ENCODE peak calls at places on chromosome 16, in seven cellular contexts. One of them, this sample, is unnamed.
A peak's percentile ranks its signal among the peaks of the same experiment; 100 is the strongest.

GRCh38 chr16:9860876-9861275 is 321.4 kb downstream of the GRIN2A start:
- DNase-seq in Peyer's patch: no peak
- DNase-seq in fibroblast of mammary gland: peak; percentile 51
- DNase-seq in dorsolateral prefrontal cortex: no peak
- DNase-seq in BJ: no peak
- DNase-seq in fibroblast of the aortic adventitia: no peak
- DNase-seq in A549: no peak
- DNase-seq in this sample: peak; percentile 33

GRCh38 chr16:20830372-20830771 is 24.0 kb downstream of the REXO5 start:
- DNase-seq in Peyer's patch: no peak
- DNase-seq in A549: no peak
- DNase-seq in BJ: no peak
- DNase-seq in fibroblast of mammary gland: no peak
- DNase-seq in dorsolateral prefrontal cortex: no peak
- DNase-seq in fibroblast of the aortic adventitia: peak; percentile 16
- DNase-seq in this sample: no peak

GRCh38 chr16:15521758-15522509 is 87.5 kb downstream of the BMERB1 start:
- DNase-seq in Peyer's patch: no peak
- DNase-seq in dorsolateral prefrontal cortex: no peak
- DNase-seq in BJ: no peak
- DNase-seq in A549: no peak
- DNase-seq in fibroblast of the aortic adventitia: peak; percentile 56
- DNase-seq in fibroblast of mammary gland: peak; percentile 15
- DNase-seq in this sample: peak; percentile 30

GRCh38 chr16:80778707-80779106 is 25.7 kb downstream of the CDYL2 start:
- DNase-seq in fibroblast of the aortic adventitia: no peak
- DNase-seq in BJ: no peak
- DNase-seq in dorsolateral prefrontal cortex: no peak
- DNase-seq in fibroblast of mammary gland: no peak
- DNase-seq in A549: no peak
- DNase-seq in Peyer's patch: no peak
- DNase-seq in this sample: no peak

GRCh38 chr16:46573834-46574159 is 47.4 kb downstream of the SHCBP1 start:
- DNase-seq in BJ: no peak
- DNase-seq in A549: no peak
- DNase-seq in fibroblast of mammary gland: no peak
- DNase-seq in fibroblast of the aortic adventitia: no peak
- DNase-seq in dorsolateral prefrontal cortex: no peak
- DNase-seq in Peyer's patch: no peak
- DNase-seq in this sample: no peak

GRCh38 chr16:19853132-19853972 is 31.3 kb downstream of the GPRC5B start:
- DNase-seq in BJ: no peak
- DNase-seq in Peyer's patch: no peak
- DNase-seq in fibroblast of mammary gland: no peak
- DNase-seq in A549: no peak
- DNase-seq in fibroblast of the aortic adventitia: no peak
- DNase-seq in dorsolateral prefrontal cortex: no peak
- DNase-seq in this sample: no peak

GRCh38 chr16:81668243-81669097 is 110.6 kb upstream of the PLCG2 start:
- DNase-seq in BJ: no peak
- DNase-seq in Peyer's patch: no peak
- DNase-seq in fibroblast of the aortic adventitia: no peak
- DNase-seq in fibroblast of mammary gland: no peak
- DNase-seq in A549: no peak
- DNase-seq in dorsolateral prefrontal cortex: no peak
- DNase-seq in this sample: no peak

GRCh38 chr16:31145398-31145990 is 4.4 kb downstream of the PRSS36 start:
- DNase-seq in fibroblast of the aortic adventitia: no peak
- DNase-seq in Peyer's patch: no peak
- DNase-seq in BJ: no peak
- DNase-seq in A549: no peak
- DNase-seq in dorsolateral prefrontal cortex: no peak
- DNase-seq in fibroblast of mammary gland: no peak
- DNase-seq in this sample: no peak

GRCh38 chr16:17885659-17886200 is 415.0 kb upstream of the XYLT1 start:
- DNase-seq in Peyer's patch: no peak
- DNase-seq in A549: no peak
- DNase-seq in dorsolateral prefrontal cortex: no peak
- DNase-seq in BJ: no peak
- DNase-seq in fibroblast of the aortic adventitia: no peak
- DNase-seq in fibroblast of mammary gland: peak; percentile 6
- DNase-seq in this sample: no peak

GRCh38 chr16:75244225-75244792 is 7.1 kb downstream of the BCAR1 start:
- DNase-seq in Peyer's patch: peak; percentile 22
- DNase-seq in BJ: no peak
- DNase-seq in dorsolateral prefrontal cortex: no peak
- DNase-seq in fibroblast of mammary gland: peak; percentile 66
- DNase-seq in fibroblast of the aortic adventitia: peak; percentile 65
- DNase-seq in A549: no peak
- DNase-seq in this sample: peak; percentile 64

GRCh38 chr16:49419016-49419415 is 45.4 kb downstream of the C16orf78 start:
- DNase-seq in A549: no peak
- DNase-seq in Peyer's patch: no peak
- DNase-seq in fibroblast of the aortic adventitia: no peak
- DNase-seq in dorsolateral prefrontal cortex: no peak
- DNase-seq in BJ: no peak
- DNase-seq in fibroblast of mammary gland: no peak
- DNase-seq in this sample: no peak

GRCh38 chr16:90077757-90078593 is 844 bp upstream of the PRDM7 start:
- DNase-seq in A549: peak; percentile 10
- DNase-seq in BJ: peak; percentile 4
- DNase-seq in fibroblast of mammary gland: peak; percentile 39
- DNase-seq in fibroblast of the aortic adventitia: peak; percentile 38
- DNase-seq in Peyer's patch: peak; percentile 20
- DNase-seq in dorsolateral prefrontal cortex: no peak
- DNase-seq in this sample: no peak

GRCh38 chr16:78081341-78081740 is 18.1 kb upstream of the WWOX start:
- DNase-seq in fibroblast of mammary gland: no peak
- DNase-seq in fibroblast of the aortic adventitia: no peak
- DNase-seq in Peyer's patch: no peak
- DNase-seq in dorsolateral prefrontal cortex: no peak
- DNase-seq in A549: no peak
- DNase-seq in BJ: no peak
- DNase-seq in this sample: no peak

GRCh38 chr16:6611535-6611934 is 721.1 kb upstream of the RBFOX1 start:
- DNase-seq in fibroblast of the aortic adventitia: no peak
- DNase-seq in BJ: no peak
- DNase-seq in fibroblast of mammary gland: no peak
- DNase-seq in Peyer's patch: no peak
- DNase-seq in dorsolateral prefrontal cortex: no peak
- DNase-seq in A549: no peak
- DNase-seq in this sample: no peak

GRCh38 chr16:20743591-20743990 is 2.0 kb upstream of the THUMPD1 start:
- DNase-seq in fibroblast of mammary gland: no peak
- DNase-seq in fibroblast of the aortic adventitia: no peak
- DNase-seq in BJ: no peak
- DNase-seq in dorsolateral prefrontal cortex: no peak
- DNase-seq in Peyer's patch: no peak
- DNase-seq in A549: no peak
- DNase-seq in this sample: no peak

GRCh38 chr16:30484887-30485286 is 12.3 kb downstream of the ITGAL start:
- DNase-seq in A549: no peak
- DNase-seq in fibroblast of the aortic adventitia: no peak
- DNase-seq in Peyer's patch: no peak
- DNase-seq in BJ: no peak
- DNase-seq in dorsolateral prefrontal cortex: no peak
- DNase-seq in fibroblast of mammary gland: no peak
- DNase-seq in this sample: no peak

GRCh38 chr16:88195021-88195581 is 187.7 kb upstream of the ZNF469 start:
- DNase-seq in BJ: no peak
- DNase-seq in Peyer's patch: no peak
- DNase-seq in dorsolateral prefrontal cortex: no peak
- DNase-seq in fibroblast of mammary gland: peak; percentile 56
- DNase-seq in A549: no peak
- DNase-seq in fibroblast of the aortic adventitia: no peak
- DNase-seq in this sample: peak; percentile 70

GRCh38 chr16:30748634-30749445 is 615 bp downstream of the PHKG2 start:
- DNase-seq in dorsolateral prefrontal cortex: no peak
- DNase-seq in Peyer's patch: peak; percentile 25
- DNase-seq in fibroblast of mammary gland: peak; percentile 50
- DNase-seq in fibroblast of the aortic adventitia: peak; percentile 24
- DNase-seq in A549: peak; percentile 46
- DNase-seq in BJ: no peak
- DNase-seq in this sample: peak; percentile 49

GRCh38 chr16:30005341-30006094 is 5.3 kb downstream of the DOC2A start:
- DNase-seq in fibroblast of mammary gland: peak; percentile 48
- DNase-seq in A549: peak; percentile 90
- DNase-seq in fibroblast of the aortic adventitia: peak; percentile 51
- DNase-seq in Peyer's patch: peak; percentile 22
- DNase-seq in dorsolateral prefrontal cortex: no peak
- DNase-seq in BJ: no peak
- DNase-seq in this sample: peak; percentile 70

GRCh38 chr16:11907160-11907970 is 8.4 kb downstream of the GSPT1 start:
- DNase-seq in fibroblast of the aortic adventitia: no peak
- DNase-seq in dorsolateral prefrontal cortex: no peak
- DNase-seq in Peyer's patch: no peak
- DNase-seq in fibroblast of mammary gland: no peak
- DNase-seq in BJ: no peak
- DNase-seq in A549: no peak
- DNase-seq in this sample: no peak

GRCh38 chr16:57623251-57624043 is 5.0 kb upstream of the ADGRG1 start:
- DNase-seq in fibroblast of the aortic adventitia: no peak
- DNase-seq in fibroblast of mammary gland: peak; percentile 54
- DNase-seq in BJ: no peak
- DNase-seq in Peyer's patch: no peak
- DNase-seq in A549: peak; percentile 47
- DNase-seq in dorsolateral prefrontal cortex: peak; percentile 88
- DNase-seq in this sample: peak; percentile 26

GRCh38 chr16:51154271-51155171 is 3.5 kb upstream of the SALL1 start:
- DNase-seq in BJ: no peak
- DNase-seq in Peyer's patch: no peak
- DNase-seq in dorsolateral prefrontal cortex: peak; percentile 47
- DNase-seq in fibroblast of mammary gland: no peak
- DNase-seq in fibroblast of the aortic adventitia: no peak
- DNase-seq in A549: no peak
- DNase-seq in this sample: no peak

GRCh38 chr16:18932243-18932997 is 6.2 kb upstream of the SMG1 start:
- DNase-seq in fibroblast of mammary gland: peak; percentile 60
- DNase-seq in fibroblast of the aortic adventitia: peak; percentile 81
- DNase-seq in Peyer's patch: no peak
- DNase-seq in BJ: no peak
- DNase-seq in dorsolateral prefrontal cortex: no peak
- DNase-seq in A549: no peak
- DNase-seq in this sample: peak; percentile 44

GRCh38 chr16:50305441-50306061 is 39.2 kb downstream of the ADCY7 start:
- DNase-seq in BJ: no peak
- DNase-seq in fibroblast of the aortic adventitia: no peak
- DNase-seq in dorsolateral prefrontal cortex: peak; percentile 27
- DNase-seq in A549: no peak
- DNase-seq in fibroblast of mammary gland: no peak
- DNase-seq in Peyer's patch: no peak
- DNase-seq in this sample: no peak

GRCh38 chr16:50306287-50306686 is 39.9 kb downstream of the ADCY7 start:
- DNase-seq in BJ: no peak
- DNase-seq in fibroblast of the aortic adventitia: no peak
- DNase-seq in dorsolateral prefrontal cortex: peak; percentile 22
- DNase-seq in fibroblast of mammary gland: no peak
- DNase-seq in A549: no peak
- DNase-seq in Peyer's patch: no peak
- DNase-seq in this sample: no peak

GRCh38 chr16:67652578-67653130 is 7.4 kb downstream of the ACD start:
- DNase-seq in fibroblast of the aortic adventitia: no peak
- DNase-seq in A549: peak; percentile 48
- DNase-seq in dorsolateral prefrontal cortex: no peak
- DNase-seq in Peyer's patch: no peak
- DNase-seq in BJ: no peak
- DNase-seq in fibroblast of mammary gland: no peak
- DNase-seq in this sample: peak; percentile 51
- H3K4me3 ChIP-seq in fibroblast of the aortic adventitia: peak overlapping the region; percentile 66
- H3K4me3 ChIP-seq in A549: peak overlapping the region; percentile 58
- H3K4me3 ChIP-seq in dorsolateral prefrontal cortex: peak overlapping the region; percentile 70
- H3K4me3 ChIP-seq in Peyer's patch: no peak overlapping the region
- H3K4me3 ChIP-seq in BJ: peak overlapping the region; percentile 24
- H3K4me3 ChIP-seq in fibroblast of mammary gland: peak overlapping the region; percentile 9
- H3K4me3 ChIP-seq in this sample: peak overlapping the region; percentile 30

GRCh38 chr16:359871-360697 is 7.6 kb upstream of the AXIN1 start:
- DNase-seq in Peyer's patch: no peak
- DNase-seq in fibroblast of the aortic adventitia: no peak
- DNase-seq in A549: no peak
- DNase-seq in dorsolateral prefrontal cortex: no peak
- DNase-seq in fibroblast of mammary gland: no peak
- DNase-seq in BJ: no peak
- DNase-seq in this sample: no peak
- TF ChIP-seq CTCF in Peyer's patch: no peak
- TF ChIP-seq CTCF in fibroblast of the aortic adventitia: no peak
- TF ChIP-seq CTCF in A549: no peak
- TF ChIP-seq CTCF in dorsolateral prefrontal cortex: no peak
- TF ChIP-seq CTCF in fibroblast of mammary gland: no peak
- TF ChIP-seq CTCF in BJ: no peak
- TF ChIP-seq CTCF in this sample: no peak

GRCh38 chr16:580141-580945 is 9.5 kb upstream of the RAB40C start:
- DNase-seq in A549: no peak
- DNase-seq in dorsolateral prefrontal cortex: no peak
- DNase-seq in fibroblast of mammary gland: no peak
- DNase-seq in BJ: no peak
- DNase-seq in Peyer's patch: no peak
- DNase-seq in fibroblast of the aortic adventitia: no peak
- DNase-seq in this sample: no peak
- H3K4me3 ChIP-seq in A549: no peak overlapping the region
- H3K4me3 ChIP-seq in dorsolateral prefrontal cortex: no peak overlapping the region
- H3K4me3 ChIP-seq in fibroblast of mammary gland: no peak overlapping the region
- H3K4me3 ChIP-seq in BJ: no peak overlapping the region
- H3K4me3 ChIP-seq in Peyer's patch: no peak overlapping the region
- H3K4me3 ChIP-seq in fibroblast of the aortic adventitia: no peak overlapping the region
- H3K4me3 ChIP-seq in this sample: no peak overlapping the region

DNA sequence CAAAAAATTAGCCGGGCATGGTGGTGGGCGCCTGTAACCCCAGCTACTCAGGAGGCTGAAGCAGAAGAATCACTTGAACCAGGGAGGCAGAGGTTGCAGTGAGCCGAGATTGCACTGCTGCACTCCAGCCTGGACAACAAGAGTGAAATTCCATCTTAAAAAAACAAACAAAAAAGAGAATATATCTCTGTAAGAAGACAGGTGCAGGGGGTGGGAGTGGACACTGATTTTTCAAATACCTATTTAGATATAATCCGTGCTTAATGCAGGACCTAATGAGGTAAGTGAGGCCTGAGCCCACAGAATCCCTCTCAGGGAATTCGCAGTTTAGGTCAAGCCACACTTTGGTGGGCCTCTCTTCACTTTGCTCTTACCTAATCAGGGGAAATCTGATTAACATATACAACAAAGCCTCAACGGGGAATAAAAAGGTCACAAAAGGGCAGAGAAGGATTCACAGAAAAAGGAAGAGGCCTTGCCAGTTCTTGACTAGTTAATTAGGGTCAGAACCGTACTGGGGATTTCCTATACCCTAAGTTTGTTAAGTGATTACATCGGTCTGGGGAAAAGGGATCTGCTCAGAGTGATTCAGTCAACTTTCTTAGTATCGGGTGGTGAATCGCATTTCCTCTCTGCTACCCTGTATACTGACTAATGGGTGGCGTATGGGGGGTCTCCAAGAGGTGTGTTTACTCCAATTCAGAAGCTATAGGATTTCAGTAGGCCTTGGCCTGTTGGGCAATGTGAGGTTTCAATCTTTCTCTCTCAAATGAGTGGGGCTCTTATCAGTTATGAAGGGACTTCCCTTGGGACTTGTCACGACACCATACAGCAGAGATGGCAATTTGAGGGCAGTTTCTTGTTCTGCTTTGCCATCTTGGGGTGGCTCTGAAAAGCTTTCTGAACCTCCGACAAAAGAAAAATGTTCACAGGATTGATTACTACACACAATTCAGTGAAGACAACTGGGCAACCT is 1.9 kb upstream of the NFAT5 start:
- DNase-seq in Peyer's patch: peak; percentile 34
- DNase-seq in fibroblast of mammary gland: peak; percentile 38
- DNase-seq in BJ: no peak
- DNase-seq in fibroblast of the aortic adventitia: peak; percentile 27
- DNase-seq in A549: no peak
- DNase-seq in dorsolateral prefrontal cortex: no peak
- DNase-seq in this sample: peak; percentile 11
- TF ChIP-seq CTCF in Peyer's patch: no peak
- TF ChIP-seq CTCF in fibroblast of mammary gland: no peak
- TF ChIP-seq CTCF in BJ: no peak
- TF ChIP-seq CTCF in fibroblast of the aortic adventitia: no peak
- TF ChIP-seq CTCF in A549: no peak
- TF ChIP-seq CTCF in dorsolateral prefrontal cortex: no peak
- TF ChIP-seq CTCF in this sample: no peak

This sample was measured in foreskin fibroblast.